ENCODE peak calls at places on chromosomes 2 and 18, in four cellular contexts. L is HEK293T, B is K562, U is GM12878. Z is an unnamed sample.

GRCh38 chr2:214801768-214802397 is 7.6 kb downstream of the BARD1 start:
- DNase-seq in B (no peak), U (no peak), L (no peak), Z (no peak)

GRCh38 chr2:169143998-169144397 is 74.6 kb downstream of the DHRS9 start:
- DNase-seq in L (no peak), U (no peak), B (no peak), Z (no peak)

GRCh38 chr2:15159751-15160177 is 401.4 kb downstream of the NBAS start:
- DNase-seq in L (peak; percentile 33), B (peak; percentile 52), U (no peak), Z (peak; percentile 49)

GRCh38 chr18:56789889-56790180 is 138.7 kb downstream of the WDR7 start:
- DNase-seq in L (no peak), U (no peak), B (no peak), Z (no peak)

GRCh38 chr2:32039447-32040219 is at the start of gene DPY30:
- DNase-seq in B (peak; percentile 97), U (peak; percentile 62), L (peak; percentile 92), Z (peak; percentile 91)

GRCh38 chr2:185757356-185757755 is 18.8 kb downstream of the FSIP2 start:
- DNase-seq in L (no peak), U (no peak), B (no peak), Z (no peak)

GRCh38 chr2:58649746-58650145 is 408.6 kb upstream of the FANCL start:
- DNase-seq in L (no peak), B (no peak), U (no peak), Z (no peak)

GRCh38 chr2:102418421-102418961 is 4.5 kb upstream of the IL18RAP start:
- DNase-seq in U (no peak), L (no peak), B (peak; percentile 80), Z (no peak)

GRCh38 chr2:73516033-73516432 is 126.2 kb downstream of the NAT8 start:
- DNase-seq in U (no peak), B (no peak), L (no peak), Z (no peak)

GRCh38 chr2:117293012-117293411 is 521.5 kb upstream of the DDX18 start:
- DNase-seq in B (no peak), L (no peak), U (no peak), Z (no peak)

GRCh38 chr18:57674891-57675290 is 53.3 kb upstream of the NARS1 start:
- DNase-seq in L (no peak), B (no peak), U (no peak), Z (no peak)

GRCh38 chr2:223414646-223415045 is 187.5 kb downstream of the SCG2 start:
- DNase-seq in B (no peak), U (no peak), L (no peak), Z (no peak)

GRCh38 chr2:71620851-71621251 is 167.5 kb downstream of the DYSF start:
- DNase-seq in L (no peak), B (no peak), U (no peak), Z (no peak)

GRCh38 chr18:59035591-59035990 is 104.1 kb upstream of the SEC11C start:
- DNase-seq in U (no peak), L (no peak), B (no peak), Z (no peak)

GRCh38 chr2:138307099-138307498 is 194.5 kb upstream of the SPOPL start:
- DNase-seq in L (no peak), B (no peak), U (no peak), Z (no peak)

GRCh38 chr2:238021327-238021726 is 39.5 kb upstream of the SCLY start:
- DNase-seq in L (no peak), U (no peak), B (no peak), Z (no peak)

GRCh38 chr18:23433360-23433759 is 19.7 kb upstream of the RIOK3 start:
- DNase-seq in U (no peak), B (peak; percentile 86), L (no peak), Z (no peak)

GRCh38 chr2:134324942-134325341 is 71.1 kb downstream of the MGAT5 start:
- DNase-seq in U (peak; percentile 34), L (no peak), B (no peak), Z (no peak)

GRCh38 chr2:108533832-108534576 is at the start of gene LIMS1:
- DNase-seq in B (peak; percentile 88), U (peak; percentile 50), L (peak; percentile 91), Z (peak; percentile 82)

GRCh38 chr2:26276488-26276887 is 31.7 kb downstream of the HADHB start:
- DNase-seq in B (no peak), L (no peak), U (no peak), Z (no peak)

GRCh38 chr2:26274058-26274613 is 29.4 kb downstream of the HADHB start:
- DNase-seq in U (no peak), B (no peak), L (no peak), Z (peak; percentile 78)

GRCh38 chr2:26270363-26270762 is 25.6 kb downstream of the HADHB start:
- DNase-seq in L (no peak), B (no peak), U (no peak), Z (no peak)

GRCh38 chr2:26269571-26270170 is 24.9 kb downstream of the HADHB start:
- DNase-seq in U (no peak), B (no peak), L (no peak), Z (no peak)

GRCh38 chr2:26273501-26273900 is 28.8 kb downstream of the HADHB start:
- DNase-seq in L (no peak), B (no peak), U (no peak), Z (peak; percentile 16)
- TF ChIP-seq FOXK2 in L (no peak), B (no peak), U (no peak), Z (no peak)

GRCh38 chr2:90209009-90209408 is 1517.5 kb downstream of the RPIA start:
- DNase-seq in U (no peak), L (no peak), B (no peak), Z (no peak)
- TF ChIP-seq FOXK2 in U (no peak), L (no peak), B (no peak), Z (no peak)

GRCh38 chr2:85704800-85705679 is 10.9 kb downstream of the GNLY start:
- DNase-seq in B (no peak), L (no peak), U (peak; percentile 63), Z (no peak)
- TF ChIP-seq FOXK2 in B (no peak), L (no peak), U (no peak), Z (no peak)

GRCh38 chr2:128449226-128450061 is 130.8 kb upstream of the HS6ST1 start:
- DNase-seq in U (no peak), L (no peak), B (no peak), Z (no peak)

GRCh38 chr2:128451636-128452411 is 133.2 kb upstream of the HS6ST1 start:
- DNase-seq in B (no peak), L (no peak), U (no peak), Z (no peak)

GRCh38 chr2:128448331-128449225 is 129.9 kb upstream of the HS6ST1 start:
- DNase-seq in L (no peak), U (no peak), B (no peak), Z (no peak)

GRCh38 chr2:128451084-128451483 is 132.4 kb upstream of the HS6ST1 start:
- DNase-seq in L (no peak), U (no peak), B (no peak), Z (no peak)

GRCh38 chr2:128450211-128451015 is 131.7 kb upstream of the HS6ST1 start:
- DNase-seq in B (no peak), U (no peak), L (no peak), Z (no peak)
- TF ChIP-seq FOXK2 in B (no peak), U (no peak), L (no peak), Z (no peak)

GRCh38 chr2:205680903-205681302 is 1.4 kb upstream of the NRP2 start:
- DNase-seq in U (no peak), L (no peak), B (no peak), Z (no peak)

GRCh38 chr2:205679410-205680009 is 2.8 kb upstream of the NRP2 start:
- DNase-seq in B (no peak), U (no peak), L (no peak), Z (no peak)

GRCh38 chr2:205678743-205679142 is 3.6 kb upstream of the NRP2 start:
- DNase-seq in L (no peak), U (no peak), B (no peak), Z (no peak)

GRCh38 chr2:205681836-205682238 is 464 bp upstream of the NRP2 start:
- DNase-seq in B (no peak), U (no peak), L (peak; percentile 31), Z (no peak)

DNA sequence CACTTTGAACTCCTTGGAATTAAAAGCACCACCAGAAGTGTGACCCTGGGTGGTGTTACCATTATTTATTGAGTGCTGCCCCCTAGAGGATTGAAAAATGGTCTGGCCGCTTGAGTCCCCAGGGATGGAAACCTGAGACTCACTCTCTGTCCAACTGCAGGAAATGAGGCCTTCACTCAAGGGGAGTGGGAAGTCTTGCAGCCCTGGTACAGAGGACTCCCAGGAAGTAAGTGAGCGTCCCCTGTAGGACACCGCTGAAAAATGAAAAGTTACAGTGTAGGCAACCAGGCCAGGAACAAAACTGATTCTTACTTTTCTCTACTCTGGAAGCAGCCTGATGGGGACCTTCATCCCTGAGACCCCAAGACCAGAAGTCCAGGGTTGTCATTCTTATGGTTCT is 2.2 kb upstream of the NRP2 start:
- DNase-seq in L (peak; percentile 83), U (no peak), B (peak; percentile 54), Z (peak; percentile 76)
- TF ChIP-seq FOXK2 in L (no peak), U (no peak), B (no peak), Z (no peak)

GRCh38 chr18:68992719-68993482 is 195.0 kb downstream of the CCDC102B start:
- DNase-seq in U (no peak), B (no peak), L (no peak), Z (no peak)

GRCh38 chr18:68995675-68996074 is 197.8 kb downstream of the CCDC102B start:
- DNase-seq in L (no peak), U (no peak), B (no peak), Z (no peak)

GRCh38 chr18:69002233-69002632 is 204.4 kb downstream of the CCDC102B start:
- DNase-seq in B (no peak), L (no peak), U (no peak), Z (peak; percentile 1)

GRCh38 chr18:69000366-69000765 is 202.5 kb downstream of the CCDC102B start:
- DNase-seq in B (no peak), L (no peak), U (no peak), Z (no peak)

DNA sequence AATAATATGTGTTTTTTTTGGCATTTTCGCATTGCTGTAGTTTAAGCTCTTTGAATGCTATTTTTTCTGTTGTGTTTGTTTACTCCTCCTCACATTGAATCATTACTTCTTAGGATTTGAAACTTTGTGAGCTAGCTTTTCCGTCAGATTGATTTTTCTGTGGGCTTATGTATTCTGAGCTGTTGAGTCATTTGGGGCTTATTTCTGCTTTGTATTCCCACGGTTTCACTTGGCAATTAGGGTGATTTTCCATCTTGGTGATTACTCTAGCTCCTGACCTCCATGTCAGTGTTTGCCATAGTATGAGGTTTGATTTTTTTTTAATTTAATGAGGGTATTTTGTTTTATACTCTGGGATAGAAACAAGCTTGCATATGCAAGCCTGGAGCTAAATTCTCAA is 200.0 kb downstream of the CCDC102B start:
- DNase-seq in L (no peak), B (no peak), U (no peak), Z (no peak)
- TF ChIP-seq FOXK2 in L (no peak), B (no peak), U (no peak), Z (no peak)

GRCh38 chr2:182866461-182867369 is at the start of gene FRZB:
- DNase-seq in U (no peak), B (no peak), L (peak; percentile 62), Z (peak; percentile 28)

GRCh38 chr2:182868049-182868422 is 1.6 kb upstream of the FRZB start:
- DNase-seq in U (no peak), L (no peak), B (no peak), Z (peak; percentile 80)

GRCh38 chr2:182870227-182870626 is 3.8 kb upstream of the FRZB start:
- DNase-seq in B (peak; percentile 79), U (no peak), L (peak; percentile 69), Z (peak; percentile 56)

GRCh38 chr2:182867411-182868048 is 1.1 kb upstream of the FRZB start:
- DNase-seq in L (no peak), B (no peak), U (no peak), Z (no peak)

GRCh38 chr2:182868423-182868822 is 2.0 kb upstream of the FRZB start:
- DNase-seq in L (no peak), B (no peak), U (no peak), Z (no peak)
- TF ChIP-seq FOXK2 in L (no peak), B (no peak), U (no peak), Z (no peak)